ENCODE peak calls at places on chromosomes 13 and 19, in four cellular contexts. S is stomach, C is adipocyte, H is right lobe of liver. N is an unnamed sample. For H3K27me3 and H3K9me3, the result is how much of the 10 kb centered on the place peaks cover.

GRCh38 chr19:35140898-35141626 is 2.0 kb upstream of the FXYD7 start:
- DNase-seq in H (peak), C (peak), S (peak), N (peak)

GRCh38 chr19:48896191-48896720 is 2.3 kb downstream of the TULP2 start:
- DNase-seq in S (no peak), C (peak), H (no peak), N (no peak)

GRCh38 chr13:57624565-57625435 is 6.7 kb upstream of the PCDH17 start:
- DNase-seq in H (no peak), C (peak), S (no peak), N (no peak)

GRCh38 chr13:97911311-97912138 is 42.0 kb upstream of the IPO5 start:
- DNase-seq in S (no peak), C (peak), H (no peak), N (no peak)

GRCh38 chr13:77784531-77784930 is 87.0 kb downstream of the SLAIN1 start:
- DNase-seq in H (no peak), S (no peak), C (no peak), N (no peak)

GRCh38 chr13:106433066-106433465 is 102.4 kb downstream of the EFNB2 start:
- DNase-seq in S (no peak), H (no peak), C (no peak), N (no peak)

GRCh38 chr13:81334481-81334880 is 993.6 kb upstream of the SPRY2 start:
- DNase-seq in H (no peak), S (no peak), C (no peak), N (no peak)

GRCh38 chr19:6587093-6587820 is 3.7 kb downstream of the CD70 start:
- DNase-seq in C (peak), H (no peak), S (no peak), N (no peak)

GRCh38 chr19:47049307-47049700 is 880 bp upstream of the TMEM160 start:
- DNase-seq in S (no peak), H (no peak), C (peak), N (no peak)

GRCh38 chr19:46303702-46304397 is 7.0 kb downstream of the HIF3A start:
- DNase-seq in H (peak), C (peak), S (peak), N (no peak)

GRCh38 chr19:6108721-6109633 is 1.3 kb downstream of the RFX2 start:
- DNase-seq in C (peak), S (peak), H (no peak), N (no peak)

GRCh38 chr13:27794075-27794691 is 1.9 kb downstream of the GSX1 start:
- DNase-seq in C (no peak), S (no peak), H (no peak), N (no peak)

GRCh38 chr13:27791901-27792392 is 336 bp upstream of the GSX1 start:
- DNase-seq in H (no peak), C (no peak), S (no peak), N (no peak)

GRCh38 chr13:27793377-27794074 is 1.2 kb downstream of the GSX1 start:
- DNase-seq in S (no peak), H (no peak), C (no peak), N (no peak)

GRCh38 chr13:27791146-27791900 is 960 bp upstream of the GSX1 start:
- DNase-seq in H (no peak), C (no peak), S (no peak), N (no peak)

GRCh38 chr13:27792393-27793218 is at the start of gene GSX1:
- DNase-seq in H (peak), S (peak), C (peak), N (no peak)
- H3K4me3 ChIP-seq in H (no peak), S (peak), C (peak), N (peak)

GRCh38 chr13:111875922-111876321 is 191.0 kb upstream of the SOX1 start:
- DNase-seq in C (no peak), H (no peak), S (no peak), N (no peak)
- H3K27me3 ChIP-seq in C (under half), H (under half), S (under half), N (under half)

GRCh38 chr19:55907746-55908145 is 24.4 kb downstream of the NLRP13 start:
- DNase-seq in C (no peak), H (no peak), S (no peak), N (no peak)

GRCh38 chr19:55912916-55913315 is 19.2 kb downstream of the NLRP13 start:
- DNase-seq in S (no peak), H (no peak), C (no peak), N (no peak)

GRCh38 chr19:55902080-55902751 is 29.9 kb downstream of the NLRP13 start:
- DNase-seq in C (no peak), S (no peak), H (no peak), N (no peak)

GRCh38 chr19:55909801-55910200 is 22.3 kb downstream of the NLRP13 start:
- DNase-seq in S (no peak), H (no peak), C (no peak), N (no peak)

GRCh38 chr19:55907286-55907685 is 24.9 kb downstream of the NLRP13 start:
- DNase-seq in H (no peak), S (no peak), C (no peak), N (no peak)
- H3K9me3 ChIP-seq in H (under half), S (under half), C (under half), N (under half)

GRCh38 chr19:55500368-55500952 is 12.2 kb downstream of the SSC5D start:
- DNase-seq in C (no peak), H (no peak), S (no peak), N (no peak)

GRCh38 chr19:55503447-55504251 is 15.4 kb downstream of the SSC5D start:
- DNase-seq in C (peak), S (peak), H (peak), N (peak)

GRCh38 chr19:55504981-55505380 is 16.7 kb downstream of the SSC5D start:
- DNase-seq in C (no peak), S (no peak), H (no peak), N (no peak)

GRCh38 chr19:55502197-55502952 is 14.1 kb downstream of the SSC5D start:
- DNase-seq in C (no peak), H (no peak), S (no peak), N (no peak)

DNA sequence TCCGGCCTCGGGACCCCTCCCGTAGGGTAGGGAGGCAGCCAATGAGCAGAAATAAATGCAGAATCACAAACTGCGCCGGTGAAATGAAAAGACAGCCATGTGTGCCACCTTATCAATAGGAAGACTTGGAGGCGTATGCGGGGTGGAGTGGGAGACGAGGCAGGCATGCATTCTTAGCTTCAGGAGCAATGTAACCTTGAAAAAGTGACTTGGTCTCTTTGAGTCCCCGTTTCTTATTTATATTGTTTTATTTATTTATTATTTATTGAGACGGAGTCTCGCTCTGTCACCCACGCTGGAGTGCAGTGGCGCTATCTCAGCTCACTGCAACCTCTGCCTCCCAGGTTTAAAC is 16.0 kb downstream of the SSC5D start:
- DNase-seq in S (no peak), C (no peak), H (no peak), N (no peak)
- H3K4me3 ChIP-seq in S (peak), C (peak), H (no peak), N (no peak)

GRCh38 chr19:39083599-39083982 is 577 bp upstream of the ACP7 start:
- DNase-seq in H (no peak), S (no peak), C (no peak), N (no peak)
- H3K27me3 ChIP-seq in H (under half), S (under half), C (under half), N (under half)

DNA sequence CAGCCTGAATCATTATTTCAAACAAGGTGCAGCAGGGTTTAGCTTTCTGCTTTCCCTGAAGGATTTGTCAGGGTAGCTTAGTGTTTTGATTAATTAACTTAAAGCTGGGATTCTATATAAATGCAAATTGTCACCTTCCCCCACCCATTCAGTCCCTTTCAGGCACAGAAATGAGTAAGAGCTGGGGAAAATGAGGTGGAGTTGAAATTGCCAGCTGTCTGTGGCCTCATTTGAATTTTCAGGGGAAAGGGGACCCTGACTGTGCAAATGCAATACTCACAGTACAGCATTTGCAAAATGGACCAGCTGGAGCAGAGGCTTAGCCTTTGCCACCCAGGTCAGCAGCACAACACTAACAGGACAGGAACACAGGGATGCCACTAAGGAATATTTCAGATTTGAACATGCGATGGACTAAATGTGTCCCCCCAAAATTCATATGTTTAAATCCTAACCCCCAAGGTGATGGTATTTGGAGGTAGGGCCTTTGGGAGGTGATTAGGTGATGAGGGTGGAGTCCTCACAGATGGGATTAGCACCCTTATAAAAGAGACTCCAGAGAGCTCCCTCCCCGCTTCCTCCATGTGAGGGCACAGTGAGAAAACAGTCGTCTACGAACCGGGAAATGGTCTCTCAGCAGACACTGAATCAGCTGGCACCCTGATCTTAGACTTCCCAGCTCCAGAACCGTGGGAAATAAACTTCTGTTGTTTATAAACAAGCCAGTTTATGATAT is 59.5 kb upstream of the CYSLTR2 start:
- DNase-seq in C (no peak), S (no peak), H (no peak), N (no peak)
- H3K9me3 ChIP-seq in C (under half), S (under half), H (under half), N (under half)

N was measured in RWPE2.